ENCODE peak calls at places on chromosomes 6 and 20, in five cellular contexts. C, X, O, L and I are unnamed samples.

GRCh38 chr20:51680067-51680749 is 88.0 kb downstream of the ATP9A start:
- DNase-seq in C (no peak), X (no peak), O (no peak), L (no peak), I (no peak)

GRCh38 chr6:33771342-33772113 is 17.4 kb downstream of the LEMD2 start:
- DNase-seq in C (peak), X (peak), O (peak), L (peak), I (peak)

GRCh38 chr6:21885532-21886089 is 292.1 kb downstream of the SOX4 start:
- DNase-seq in C (no peak), X (no peak), O (no peak), L (peak), I (peak)

GRCh38 chr20:62524486-62524885 is 48.7 kb upstream of the GATA5 start:
- DNase-seq in C (no peak), X (no peak), O (no peak), L (no peak), I (no peak)

GRCh38 chr6:12182676-12183075 is 107.5 kb upstream of the EDN1 start:
- DNase-seq in C (no peak), X (no peak), O (no peak), L (peak), I (no peak)

GRCh38 chr6:27297857-27298730 is 14.0 kb downstream of the POM121L2 start:
- DNase-seq in C (no peak), X (no peak), O (no peak), L (peak), I (no peak)

GRCh38 chr20:25042531-25043498 is 15.1 kb downstream of the ACSS1 start:
- DNase-seq in C (no peak), X (no peak), O (peak), L (no peak), I (no peak)

GRCh38 chr6:113642714-113643442 is 214.3 kb upstream of the MARCKS start:
- DNase-seq in C (no peak), X (no peak), O (no peak), L (no peak), I (peak)

GRCh38 chr6:136129365-136129764 is 120.7 kb downstream of the MTFR2 start:
- DNase-seq in C (no peak), X (no peak), O (no peak), L (no peak), I (no peak)